ENCODE peak calls at places on chromosomes 13 and 19, in nine cellular contexts. M, N, F, T, I, L, S, H and B are unnamed samples. For H3K9me3, the result is how much of the 10 kb centered on the place peaks cover.

GRCh38 chr13:114112826-114113322 is 19.5 kb downstream of the RASA3 start:
- DNase-seq in T (no peak), L (no peak), I (peak), N (peak), F (peak), S (peak), M (no peak), H (peak), B (no peak)

GRCh38 chr13:108895220-108895704 is 265.9 kb downstream of the MYO16 start:
- DNase-seq in I (no peak), F (no peak), T (peak), N (no peak), H (no peak), L (no peak), S (no peak), M (peak), B (no peak)

GRCh38 chr13:25249001-25249543 is 38.2 kb downstream of the MTMR6 start:
- DNase-seq in M (no peak), I (no peak), T (peak), F (no peak), H (no peak), N (no peak), L (no peak), S (no peak), B (no peak)

GRCh38 chr19:51327066-51327985 is 14.6 kb downstream of the VSIG10L start:
- DNase-seq in M (peak), S (peak), H (no peak), F (no peak), L (no peak), I (peak), T (peak), N (peak), B (peak)

GRCh38 chr19:12769689-12770088 is 5.7 kb downstream of the HOOK2 start:
- DNase-seq in I (peak), S (no peak), N (no peak), H (no peak), L (no peak), M (no peak), T (no peak), F (no peak), B (peak)

GRCh38 chr13:34883381-34883780 is 58.7 kb upstream of the NBEA start:
- DNase-seq in M (no peak), T (no peak), L (no peak), N (no peak), F (peak), H (no peak), I (no peak), S (no peak), B (no peak)

GRCh38 chr13:77374786-77375185 is 47.9 kb upstream of the MYCBP2 start:
- DNase-seq in H (no peak), L (no peak), S (no peak), N (no peak), I (no peak), F (no peak), T (no peak), M (no peak), B (no peak)

GRCh38 chr13:43193789-43194188 is 170.4 kb downstream of the DNAJC15 start:
- DNase-seq in N (no peak), F (no peak), H (no peak), I (no peak), S (no peak), T (no peak), M (no peak), L (no peak), B (no peak)

GRCh38 chr13:97026759-97027555 is 32.7 kb upstream of the OXGR1 start:
- DNase-seq in S (no peak), L (no peak), M (no peak), T (no peak), I (no peak), N (no peak), H (no peak), F (no peak), B (no peak)

GRCh38 chr19:3586707-3587346 is 1.5 kb downstream of the GIPC3 start:
- DNase-seq in S (no peak), N (no peak), M (no peak), T (no peak), I (no peak), H (no peak), F (no peak), L (no peak), B (no peak)

GRCh38 chr13:102830646-102831045 is 15.2 kb upstream of the ERCC5 start:
- DNase-seq in H (no peak), S (no peak), F (no peak), I (no peak), M (no peak), L (no peak), T (no peak), N (no peak), B (no peak)

GRCh38 chr13:50713849-50714248 is 129.6 kb downstream of the DLEU7 start:
- DNase-seq in M (no peak), N (no peak), S (no peak), H (no peak), L (peak), I (no peak), T (peak), F (no peak), B (no peak)

GRCh38 chr19:3658004-3658822 is 31.6 kb upstream of the CACTIN start:
- DNase-seq in H (no peak), M (no peak), S (no peak), N (no peak), I (no peak), L (no peak), T (no peak), F (no peak), B (no peak)

GRCh38 chr19:55080915-55081772 is 5.5 kb downstream of the EPS8L1 start:
- DNase-seq in L (no peak), I (peak), S (peak), M (no peak), N (peak), T (peak), F (peak), H (no peak), B (peak)

GRCh38 chr13:23741879-23742510 is 147.2 kb downstream of the MIPEP start:
- DNase-seq in N (no peak), L (no peak), I (no peak), T (no peak), H (no peak), M (peak), S (no peak), F (no peak), B (no peak)

GRCh38 chr19:4690362-4690761 is 20.2 kb upstream of the MYDGF start:
- DNase-seq in I (no peak), M (no peak), S (no peak), H (no peak), L (no peak), N (no peak), F (no peak), T (no peak), B (no peak)

GRCh38 chr13:72194531-72194930 is 327.5 kb upstream of the DACH1 start:
- DNase-seq in F (no peak), N (no peak), I (no peak), S (no peak), T (no peak), L (no peak), H (no peak), M (no peak), B (no peak)

GRCh38 chr19:23263396-23263795 is 13.2 kb upstream of the ZNF724 start:
- DNase-seq in I (no peak), T (no peak), M (no peak), S (no peak), L (no peak), N (no peak), F (no peak), H (no peak), B (no peak)

GRCh38 chr13:47679391-47679790 is 321.7 kb downstream of the SUCLA2 start:
- DNase-seq in N (no peak), T (peak), H (no peak), S (no peak), F (no peak), I (no peak), L (no peak), M (no peak), B (no peak)

GRCh38 chr19:44653977-44654784 is 10.5 kb downstream of the PVR start:
- DNase-seq in F (peak), I (peak), H (peak), N (peak), L (peak), S (peak), M (peak), T (peak), B (peak)

GRCh38 chr19:16202320-16203255 is 4.9 kb downstream of the AP1M1 start:
- DNase-seq in F (no peak), S (no peak), I (no peak), H (peak), L (no peak), M (no peak), N (peak), T (no peak), B (no peak)

GRCh38 chr19:50562329-50562728 is 5.9 kb downstream of the LRRC4B start:
- DNase-seq in N (no peak), L (no peak), F (no peak), M (no peak), H (no peak), I (no peak), T (no peak), S (no peak), B (no peak)

GRCh38 chr19:3225677-3226093 is 1.2 kb downstream of the CELF5 start:
- DNase-seq in M (no peak), N (no peak), T (no peak), H (no peak), L (peak), S (no peak), I (no peak), F (no peak), B (no peak)

GRCh38 chr19:49338023-49338677 is 2.9 kb downstream of the CD37 start:
- DNase-seq in S (no peak), M (no peak), N (peak), I (no peak), F (no peak), L (no peak), T (no peak), H (no peak), B (no peak)

GRCh38 chr13:49716615-49717014 is 25.3 kb upstream of the EBPL start:
- DNase-seq in H (no peak), M (no peak), S (no peak), T (no peak), N (no peak), F (no peak), L (no peak), I (no peak), B (no peak)

GRCh38 chr13:40578055-40578454 is 88.4 kb downstream of the FOXO1 start:
- DNase-seq in H (no peak), T (peak), F (no peak), L (no peak), I (no peak), S (no peak), M (no peak), N (no peak), B (no peak)

GRCh38 chr13:33545492-33545891 is 259.9 kb upstream of the STARD13 start:
- DNase-seq in F (no peak), I (no peak), H (no peak), T (no peak), M (no peak), N (no peak), S (no peak), L (no peak), B (no peak)

GRCh38 chr19:46392837-46393236 is 20.5 kb downstream of the CCDC8 start:
- DNase-seq in I (no peak), H (no peak), T (no peak), M (no peak), F (no peak), N (no peak), S (no peak), L (no peak), B (no peak)

GRCh38 chr19:46392252-46392801 is 21.0 kb downstream of the CCDC8 start:
- DNase-seq in I (peak), N (peak), L (no peak), H (peak), S (no peak), M (no peak), F (no peak), T (peak), B (no peak)

GRCh38 chr19:46391296-46392251 is 21.8 kb downstream of the CCDC8 start:
- DNase-seq in M (no peak), S (no peak), F (no peak), L (no peak), N (no peak), H (peak), I (peak), T (no peak), B (no peak)

GRCh38 chr19:46394398-46394797 is 19.0 kb downstream of the CCDC8 start:
- DNase-seq in T (no peak), I (peak), S (no peak), M (no peak), L (no peak), N (no peak), F (no peak), H (peak), B (no peak)

DNA sequence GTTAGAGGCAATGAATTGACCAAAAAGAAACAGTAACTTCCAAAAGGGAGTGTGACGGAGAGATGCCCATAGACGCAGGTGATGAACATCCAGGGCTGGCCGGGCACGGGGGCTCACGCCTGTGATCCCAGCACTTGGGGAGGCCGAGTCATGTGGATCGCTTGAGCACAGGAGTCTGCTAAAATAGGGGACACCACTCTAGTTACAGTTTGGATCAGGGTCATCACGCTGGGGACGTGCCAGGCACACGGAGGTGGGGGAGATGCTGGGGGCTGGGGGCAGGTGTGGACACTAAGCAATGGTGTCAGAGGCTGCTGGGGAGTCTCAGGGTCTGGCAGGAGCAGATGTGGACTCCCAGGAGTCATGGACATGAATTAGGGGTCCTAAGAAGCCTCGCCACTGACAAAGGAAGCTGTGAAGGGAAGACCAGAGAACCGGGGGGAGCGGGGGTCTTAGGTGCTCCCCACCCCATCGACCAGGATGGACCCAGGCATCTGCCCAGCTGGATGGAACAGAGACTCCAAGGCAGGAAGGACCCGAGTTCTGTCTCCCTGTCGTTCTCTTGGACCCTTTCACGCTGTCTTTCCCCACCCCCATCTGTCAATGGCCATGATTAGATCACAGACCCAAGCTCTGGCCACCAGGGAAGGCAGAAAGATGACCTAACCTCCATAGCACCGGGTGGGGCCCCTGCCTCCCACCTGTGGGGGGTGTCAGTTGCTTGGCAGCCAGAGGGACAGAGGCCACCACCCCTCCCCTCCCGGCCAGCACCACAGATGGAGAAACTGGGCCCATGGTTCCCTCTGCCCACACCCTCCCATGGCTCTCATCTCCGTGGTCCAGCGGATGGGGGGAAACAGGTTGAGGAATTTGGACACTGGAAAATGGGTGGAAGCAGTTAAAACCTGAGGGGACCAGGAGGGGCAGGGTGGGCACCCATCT is 19.6 kb downstream of the CCDC8 start:
- DNase-seq in N (peak), S (no peak), L (no peak), M (no peak), I (peak), H (peak), F (no peak), T (no peak), B (no peak)
- H3K27ac ChIP-seq in N (no peak), S (no peak), L (no peak), M (no peak), I (no peak), H (no peak), F (peak), T (no peak), B (no peak)

GRCh38 chr19:30240904-30241695 is 131.1 kb upstream of the ZNF536 start:
- DNase-seq in F (no peak), L (no peak), H (no peak), I (no peak), T (no peak), M (no peak), S (no peak), N (no peak), B (no peak)

GRCh38 chr19:30233375-30233774 is 138.8 kb upstream of the ZNF536 start:
- DNase-seq in T (no peak), N (no peak), M (no peak), L (no peak), I (no peak), S (no peak), F (no peak), H (no peak), B (no peak)

GRCh38 chr19:30236006-30236405 is 136.2 kb upstream of the ZNF536 start:
- DNase-seq in T (no peak), H (no peak), M (no peak), L (no peak), S (no peak), F (no peak), I (no peak), N (no peak), B (no peak)

GRCh38 chr19:30237146-30237545 is 135.0 kb upstream of the ZNF536 start:
- DNase-seq in H (no peak), N (no peak), S (no peak), T (no peak), M (no peak), I (no peak), F (no peak), L (no peak), B (no peak)

DNA sequence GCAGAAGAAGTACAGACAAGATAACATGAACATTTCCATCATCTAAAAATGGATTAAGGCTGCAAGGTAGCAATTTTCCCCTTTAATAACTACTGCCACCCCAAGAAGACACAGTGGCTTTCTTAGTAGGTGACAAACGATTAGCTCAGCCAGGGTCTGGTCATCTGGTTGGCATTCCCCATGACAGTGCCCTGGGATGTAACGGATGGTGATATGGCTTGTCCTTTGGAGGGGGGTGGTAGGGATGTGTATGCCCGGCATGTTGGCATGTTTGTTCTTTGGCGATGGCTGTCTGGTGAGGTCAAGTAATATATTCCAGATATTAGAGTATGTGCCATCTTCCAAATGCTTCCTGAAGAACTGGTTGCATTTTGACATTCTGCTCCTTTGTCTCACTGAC is 135.6 kb upstream of the ZNF536 start:
- DNase-seq in M (no peak), N (no peak), H (no peak), T (no peak), S (no peak), F (no peak), L (no peak), I (no peak), B (no peak)
- H3K9me3 ChIP-seq in M (under half), N (under half), H (under half), T (under half), S (under half), F (under half), L (under half), I (under half), B (under half)

GRCh38 chr19:11496391-11497163 is 9.1 kb downstream of the ZNF653 start:
- DNase-seq in M (peak), H (peak), N (peak), F (peak), I (peak), T (peak), S (peak), L (peak), B (peak)
- H3K27ac ChIP-seq in M (no peak), H (no peak), N (no peak), F (no peak), I (no peak), T (no peak), S (no peak), L (no peak), B (no peak)

GRCh38 chr19:58248886-58249285 is 20.2 kb downstream of the ZNF544 start:
- DNase-seq in M (no peak), T (no peak), I (no peak), L (no peak), N (no peak), S (no peak), H (no peak), F (no peak), B (no peak)

DNA sequence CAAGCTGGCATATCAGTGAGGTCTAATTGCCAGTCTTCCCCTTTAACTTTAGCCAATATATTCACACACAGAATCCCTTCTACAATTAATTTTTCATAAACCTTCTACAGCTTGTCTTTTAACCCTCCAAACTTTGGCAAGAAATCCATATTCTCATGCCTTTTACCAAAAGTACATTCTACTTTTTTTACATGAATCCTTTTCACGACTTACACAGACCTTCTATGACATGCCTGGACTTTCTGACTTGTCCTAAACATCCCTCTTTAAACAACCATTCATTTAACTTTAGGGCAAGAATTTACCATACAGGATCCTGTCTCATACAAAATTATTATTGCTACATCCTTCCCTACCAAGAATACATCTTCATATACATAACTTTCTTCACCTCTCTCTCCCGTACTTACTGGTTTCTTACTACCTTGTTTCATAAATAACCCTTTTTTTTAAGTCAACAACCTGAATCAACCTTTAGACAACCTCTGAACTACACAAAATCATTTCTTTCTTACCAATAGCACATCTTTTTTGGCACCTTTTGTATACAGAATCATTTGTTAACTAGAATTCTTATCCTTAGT is 23.5 kb downstream of the ZNF544 start:
- DNase-seq in N (no peak), F (no peak), I (no peak), T (no peak), L (no peak), H (no peak), S (no peak), M (no peak), B (no peak)
- H3K9me3 ChIP-seq in N (under half), F (half or more), I (half or more), T (under half), L (half or more), H (half or more), S (half or more), M (half or more), B (half or more)

GRCh38 chr13:37531054-37531453 is 67.5 kb downstream of the POSTN start:
- DNase-seq in H (no peak), S (no peak), N (no peak), M (no peak), L (no peak), I (no peak), F (no peak), T (no peak), B (no peak)
- H3K27ac ChIP-seq in H (no peak), S (no peak), N (no peak), M (no peak), L (no peak), I (no peak), F (no peak), T (no peak), B (no peak)

GRCh38 chr19:27772059-27772458 is 1440.9 kb downstream of the UQCRFS1 start:
- DNase-seq in F (no peak), H (no peak), S (no peak), M (no peak), I (no peak), N (no peak), T (no peak), L (no peak), B (no peak)
- H3K9me3 ChIP-seq in F (under half), H (under half), S (under half), M (under half), I (half or more), N (half or more), T (under half), L (under half), B (half or more)

DNA sequence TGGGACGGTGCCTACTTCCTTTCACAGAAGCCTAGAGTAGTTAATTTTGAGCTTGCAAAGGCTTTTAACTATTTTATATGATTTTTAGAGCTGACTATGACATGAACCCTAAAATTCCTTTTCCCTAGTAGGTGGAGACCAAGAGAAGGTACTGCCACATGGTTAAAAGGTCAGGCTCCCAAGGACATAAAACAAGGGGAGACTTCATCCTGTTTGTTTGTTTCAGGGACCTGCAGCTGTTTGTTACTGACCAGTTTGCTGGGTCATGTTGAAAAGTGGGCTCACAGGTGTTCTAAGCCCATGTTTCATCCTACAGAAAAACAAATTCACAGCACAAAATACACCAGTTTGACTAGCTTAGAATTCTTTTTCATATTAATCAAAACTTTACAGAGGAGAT is 3.9 kb upstream of the ZNF460 start:
- DNase-seq in S (no peak), N (no peak), L (no peak), I (no peak), H (no peak), T (no peak), M (no peak), F (no peak), B (no peak)
- H3K27ac ChIP-seq in S (no peak), N (no peak), L (no peak), I (no peak), H (no peak), T (no peak), M (no peak), F (no peak), B (no peak)